ENCODE peak calls at places on chromosome 4, in six cellular contexts. One of them, this sample, is unnamed.
A peak's percentile ranks its signal among the peaks of the same experiment; 100 is the strongest.

GRCh38 chr4:2825740-2826139 is 17.9 kb upstream of the ADD1 start:
- DNase-seq in hippocampal formation: no peak
- DNase-seq in iPS-NIHi11: no peak
- DNase-seq in lower leg skin: no peak
- DNase-seq in NCI-H2029: no peak
- DNase-seq in fibroblast of pulmonary artery: no peak
- DNase-seq in this sample: no peak

GRCh38 chr4:41418444-41418843 is 119.5 kb upstream of the LIMCH1 start:
- DNase-seq in lower leg skin: no peak
- DNase-seq in hippocampal formation: peak; percentile 77
- DNase-seq in iPS-NIHi11: no peak
- DNase-seq in fibroblast of pulmonary artery: peak; percentile 41
- DNase-seq in NCI-H2029: no peak
- DNase-seq in this sample: no peak

GRCh38 chr4:178812866-178813265 is 1370.6 kb upstream of the AGA start:
- DNase-seq in iPS-NIHi11: no peak
- DNase-seq in hippocampal formation: no peak
- DNase-seq in fibroblast of pulmonary artery: no peak
- DNase-seq in NCI-H2029: no peak
- DNase-seq in lower leg skin: no peak
- DNase-seq in this sample: no peak

GRCh38 chr4:165294907-165295306 is 32.6 kb upstream of the MSMO1 start:
- DNase-seq in fibroblast of pulmonary artery: no peak
- DNase-seq in NCI-H2029: no peak
- DNase-seq in lower leg skin: no peak
- DNase-seq in iPS-NIHi11: peak; percentile 26
- DNase-seq in hippocampal formation: no peak
- DNase-seq in this sample: no peak

GRCh38 chr4:126405369-126405982 is 1090.7 kb downstream of the FAT4 start:
- DNase-seq in NCI-H2029: no peak
- DNase-seq in fibroblast of pulmonary artery: peak; percentile 64
- DNase-seq in lower leg skin: no peak
- DNase-seq in iPS-NIHi11: peak; percentile 20
- DNase-seq in hippocampal formation: no peak
- DNase-seq in this sample: no peak

GRCh38 chr4:77798385-77798784 is 20.8 kb downstream of the CNOT6L start:
- DNase-seq in lower leg skin: no peak
- DNase-seq in NCI-H2029: no peak
- DNase-seq in fibroblast of pulmonary artery: no peak
- DNase-seq in iPS-NIHi11: no peak
- DNase-seq in hippocampal formation: no peak
- DNase-seq in this sample: no peak

GRCh38 chr4:20331642-20332041 is 79.9 kb downstream of the SLIT2 start:
- DNase-seq in fibroblast of pulmonary artery: peak; percentile 37
- DNase-seq in hippocampal formation: no peak
- DNase-seq in lower leg skin: no peak
- DNase-seq in iPS-NIHi11: no peak
- DNase-seq in NCI-H2029: no peak
- DNase-seq in this sample: no peak

GRCh38 chr4:114287079-114287696 is 307.7 kb upstream of the ARSJ start:
- DNase-seq in fibroblast of pulmonary artery: no peak
- DNase-seq in hippocampal formation: no peak
- DNase-seq in iPS-NIHi11: no peak
- DNase-seq in lower leg skin: no peak
- DNase-seq in NCI-H2029: no peak
- DNase-seq in this sample: no peak

GRCh38 chr4:1809754-1810502 is 16.8 kb downstream of the FGFR3 start:
- DNase-seq in lower leg skin: no peak
- DNase-seq in iPS-NIHi11: peak; percentile 96
- DNase-seq in NCI-H2029: peak; percentile 40
- DNase-seq in fibroblast of pulmonary artery: peak; percentile 66
- DNase-seq in hippocampal formation: peak; percentile 60
- DNase-seq in this sample: no peak

GRCh38 chr4:77854431-77855111 is 8.1 kb upstream of the MRPL1 start:
- DNase-seq in fibroblast of pulmonary artery: peak; percentile 36
- DNase-seq in lower leg skin: no peak
- DNase-seq in NCI-H2029: no peak
- DNase-seq in hippocampal formation: no peak
- DNase-seq in iPS-NIHi11: no peak
- DNase-seq in this sample: no peak

GRCh38 chr4:8846864-8847263 is 24.8 kb downstream of the HMX1 start:
- DNase-seq in fibroblast of pulmonary artery: no peak
- DNase-seq in NCI-H2029: no peak
- DNase-seq in lower leg skin: no peak
- DNase-seq in iPS-NIHi11: no peak
- DNase-seq in hippocampal formation: no peak
- DNase-seq in this sample: no peak

GRCh38 chr4:112979881-112980421 is 69.5 kb upstream of the ANK2 start:
- DNase-seq in NCI-H2029: no peak
- DNase-seq in iPS-NIHi11: no peak
- DNase-seq in hippocampal formation: no peak
- DNase-seq in lower leg skin: no peak
- DNase-seq in fibroblast of pulmonary artery: no peak
- DNase-seq in this sample: no peak

GRCh38 chr4:169823685-169824084 is 65.9 kb upstream of the HPF1 start:
- DNase-seq in NCI-H2029: no peak
- DNase-seq in iPS-NIHi11: peak; percentile 87
- DNase-seq in hippocampal formation: no peak
- DNase-seq in lower leg skin: no peak
- DNase-seq in fibroblast of pulmonary artery: peak; percentile 77
- DNase-seq in this sample: no peak

GRCh38 chr4:138241281-138242075 is 671 bp downstream of the SLC7A11 start:
- DNase-seq in lower leg skin: no peak
- DNase-seq in fibroblast of pulmonary artery: peak; percentile 54
- DNase-seq in NCI-H2029: no peak
- DNase-seq in hippocampal formation: no peak
- DNase-seq in iPS-NIHi11: no peak
- DNase-seq in this sample: no peak

GRCh38 chr4:159010563-159011260 is 92.2 kb upstream of the RAPGEF2 start:
- DNase-seq in NCI-H2029: peak; percentile 74
- DNase-seq in hippocampal formation: peak; percentile 50
- DNase-seq in lower leg skin: peak; percentile 69
- DNase-seq in iPS-NIHi11: peak; percentile 23
- DNase-seq in fibroblast of pulmonary artery: peak; percentile 87
- DNase-seq in this sample: no peak

GRCh38 chr4:172163215-172163614 is 350.0 kb downstream of the GALNTL6 start:
- DNase-seq in fibroblast of pulmonary artery: no peak
- DNase-seq in lower leg skin: no peak
- DNase-seq in hippocampal formation: no peak
- DNase-seq in iPS-NIHi11: no peak
- DNase-seq in NCI-H2029: no peak
- DNase-seq in this sample: no peak

GRCh38 chr4:147361726-147362125 is 119.2 kb upstream of the EDNRA start:
- DNase-seq in hippocampal formation: no peak
- DNase-seq in fibroblast of pulmonary artery: peak; percentile 94
- DNase-seq in iPS-NIHi11: no peak
- DNase-seq in lower leg skin: no peak
- DNase-seq in NCI-H2029: no peak
- DNase-seq in this sample: no peak

GRCh38 chr4:105304085-105304484 is 157.4 kb downstream of the TET2 start:
- DNase-seq in hippocampal formation: no peak
- DNase-seq in NCI-H2029: no peak
- DNase-seq in fibroblast of pulmonary artery: no peak
- DNase-seq in lower leg skin: no peak
- DNase-seq in iPS-NIHi11: no peak
- DNase-seq in this sample: no peak

GRCh38 chr4:26116057-26116456 is 202.0 kb downstream of the SMIM20 start:
- DNase-seq in fibroblast of pulmonary artery: peak; percentile 6
- DNase-seq in lower leg skin: no peak
- DNase-seq in iPS-NIHi11: no peak
- DNase-seq in NCI-H2029: no peak
- DNase-seq in hippocampal formation: no peak
- DNase-seq in this sample: no peak

GRCh38 chr4:81743731-81744465 is 272.2 kb upstream of the RASGEF1B start:
- DNase-seq in fibroblast of pulmonary artery: no peak
- DNase-seq in iPS-NIHi11: no peak
- DNase-seq in hippocampal formation: no peak
- DNase-seq in lower leg skin: no peak
- DNase-seq in NCI-H2029: no peak
- DNase-seq in this sample: no peak

GRCh38 chr4:3527101-3527913 is 4.9 kb downstream of the LRPAP1 start:
- DNase-seq in NCI-H2029: no peak
- DNase-seq in fibroblast of pulmonary artery: no peak
- DNase-seq in hippocampal formation: no peak
- DNase-seq in lower leg skin: no peak
- DNase-seq in iPS-NIHi11: no peak
- DNase-seq in this sample: no peak

GRCh38 chr4:38188631-38189101 is 228.5 kb downstream of the PTTG2 start:
- DNase-seq in fibroblast of pulmonary artery: no peak
- DNase-seq in hippocampal formation: no peak
- DNase-seq in NCI-H2029: no peak
- DNase-seq in lower leg skin: peak; percentile 32
- DNase-seq in iPS-NIHi11: no peak
- DNase-seq in this sample: no peak

GRCh38 chr4:3397128-3397527 is 44.6 kb upstream of the HGFAC start:
- DNase-seq in hippocampal formation: no peak
- DNase-seq in iPS-NIHi11: no peak
- DNase-seq in lower leg skin: no peak
- DNase-seq in NCI-H2029: no peak
- DNase-seq in fibroblast of pulmonary artery: no peak
- DNase-seq in this sample: no peak

GRCh38 chr4:123418486-123418931 is 21.9 kb downstream of the SPRY1 start:
- DNase-seq in NCI-H2029: peak; percentile 86
- DNase-seq in iPS-NIHi11: peak; percentile 81
- DNase-seq in fibroblast of pulmonary artery: peak; percentile 96
- DNase-seq in hippocampal formation: no peak
- DNase-seq in lower leg skin: no peak
- DNase-seq in this sample: peak; percentile 26

GRCh38 chr4:165454426-165454825 is 75.6 kb downstream of the CPE start:
- DNase-seq in hippocampal formation: no peak
- DNase-seq in iPS-NIHi11: no peak
- DNase-seq in fibroblast of pulmonary artery: no peak
- DNase-seq in lower leg skin: no peak
- DNase-seq in NCI-H2029: no peak
- DNase-seq in this sample: no peak

GRCh38 chr4:88803600-88804096 is 106.0 kb upstream of the NAP1L5 start:
- DNase-seq in iPS-NIHi11: no peak
- DNase-seq in hippocampal formation: no peak
- DNase-seq in NCI-H2029: peak; percentile 22
- DNase-seq in lower leg skin: peak; percentile 83
- DNase-seq in fibroblast of pulmonary artery: peak; percentile 92
- DNase-seq in this sample: no peak

This sample was measured in NCI-H510A.